ENCODE peak calls at places on chromosome 20, in seven cellular contexts. F, A, M, T, W, I and Y are unnamed samples.
A peak's percentile ranks its signal among the peaks of the same experiment; 100 is the strongest.

GRCh38 chr20:19864130-19864529 is 106.1 kb downstream of the RIN2 start:
- DNase-seq in F (no peak), A (no peak), M (no peak), T (no peak), W (no peak), I (no peak), Y (no peak)

GRCh38 chr20:60749804-60750602 is 502.1 kb upstream of the CDH4 start:
- DNase-seq in F (no peak), A (no peak), M (no peak), T (no peak), W (no peak), I (no peak), Y (no peak)

GRCh38 chr20:46204594-46205205 is 86.6 kb downstream of the CD40 start:
- DNase-seq in F (no peak), A (no peak), M (no peak), T (no peak), W (no peak), I (no peak), Y (no peak)

GRCh38 chr20:57388953-57389694 is 2.1 kb upstream of the RBM38 start:
- DNase-seq in F (peak; percentile 90), A (peak; percentile 60), M (peak; percentile 60), T (peak; percentile 94), W (peak; percentile 46), I (peak; percentile 87), Y (peak; percentile 80)

GRCh38 chr20:61901421-61902212 is 164.1 kb downstream of the TAF4 start:
- DNase-seq in F (no peak), A (no peak), M (no peak), T (peak; percentile 76), W (no peak), I (no peak), Y (no peak)

GRCh38 chr20:362271-363254 is 15.7 kb downstream of the NRSN2 start:
- DNase-seq in F (peak; percentile 44), A (peak; percentile 76), M (peak; percentile 47), T (peak; percentile 90), W (peak; percentile 89), I (no peak), Y (peak; percentile 96)

GRCh38 chr20:4924032-4924431 is 77.3 kb downstream of the SLC23A2 start:
- DNase-seq in F (no peak), A (no peak), M (no peak), T (no peak), W (no peak), I (no peak), Y (no peak)

GRCh38 chr20:51431321-51431720 is 111.2 kb downstream of the NFATC2 start:
- DNase-seq in F (no peak), A (no peak), M (no peak), T (no peak), W (no peak), I (no peak), Y (no peak)

GRCh38 chr20:34083137-34083536 is 28.9 kb downstream of the EIF2S2 start:
- DNase-seq in F (no peak), A (peak; percentile 89), M (peak; percentile 10), T (peak; percentile 91), W (peak; percentile 92), I (no peak), Y (peak; percentile 88)

GRCh38 chr20:58722379-58722778 is 29.8 kb downstream of the NPEPL1 start:
- DNase-seq in F (no peak), A (no peak), M (no peak), T (no peak), W (no peak), I (no peak), Y (no peak)

GRCh38 chr20:32893878-32894483 is 35.3 kb downstream of the EFCAB8 start:
- DNase-seq in F (peak; percentile 30), A (peak; percentile 3), M (peak; percentile 4), T (no peak), W (no peak), I (no peak), Y (peak; percentile 17)

GRCh38 chr20:38094373-38094775 is 60.8 kb downstream of the RPRD1B start:
- DNase-seq in F (peak; percentile 73), A (peak; percentile 54), M (no peak), T (no peak), W (peak; percentile 71), I (peak; percentile 45), Y (peak; percentile 77)

GRCh38 chr20:23317081-23317480 is 33.5 kb upstream of the NXT1 start:
- DNase-seq in F (no peak), A (no peak), M (no peak), T (no peak), W (no peak), I (no peak), Y (no peak)

GRCh38 chr20:53576195-53576580 is 17.5 kb downstream of the ZNF217 start:
- DNase-seq in F (no peak), A (no peak), M (no peak), T (no peak), W (no peak), I (no peak), Y (no peak)

GRCh38 chr20:52494244-52494643 is 302.7 kb upstream of the ZFP64 start:
- DNase-seq in F (no peak), A (peak; percentile 87), M (no peak), T (no peak), W (peak; percentile 98), I (no peak), Y (peak; percentile 97)

GRCh38 chr20:36097751-36098151 is 56.8 kb upstream of the EPB41L1 start:
- DNase-seq in F (no peak), A (no peak), M (no peak), T (no peak), W (no peak), I (no peak), Y (no peak)

GRCh38 chr20:21564127-21564773 is 50.4 kb upstream of the NKX2-2 start:
- DNase-seq in F (no peak), A (no peak), M (no peak), T (no peak), W (no peak), I (no peak), Y (no peak)

GRCh38 chr20:9110365-9110764 is 41.5 kb downstream of the PLCB4 start:
- DNase-seq in F (no peak), A (peak; percentile 41), M (no peak), T (no peak), W (no peak), I (no peak), Y (no peak)

GRCh38 chr20:4020256-4020655 is 4.9 kb upstream of the RNF24 start:
- DNase-seq in F (no peak), A (no peak), M (no peak), T (no peak), W (no peak), I (no peak), Y (no peak)

GRCh38 chr20:2387580-2387979 is 6.9 kb downstream of the TGM6 start:
- DNase-seq in F (no peak), A (no peak), M (no peak), T (no peak), W (no peak), I (no peak), Y (no peak)

GRCh38 chr20:3980260-3981131 is 34.9 kb downstream of the RNF24 start:
- DNase-seq in F (no peak), A (peak; percentile 60), M (no peak), T (no peak), W (peak; percentile 75), I (no peak), Y (peak; percentile 27)

GRCh38 chr20:32685541-32686529 is 12.1 kb upstream of the C20orf203 start:
- DNase-seq in F (no peak), A (peak; percentile 88), M (no peak), T (no peak), W (peak; percentile 66), I (no peak), Y (peak; percentile 88)

GRCh38 chr20:32606790-32607189 is 21.7 kb upstream of the NOL4L start:
- DNase-seq in F (no peak), A (no peak), M (no peak), T (no peak), W (no peak), I (no peak), Y (no peak)

GRCh38 chr20:51067792-51068191 is 44.9 kb upstream of the KCNG1 start:
- DNase-seq in F (no peak), A (no peak), M (no peak), T (no peak), W (no peak), I (no peak), Y (no peak)

GRCh38 chr20:50279988-50280850 is 89.6 kb downstream of the CEBPB start:
- DNase-seq in F (no peak), A (no peak), M (no peak), T (peak; percentile 11), W (no peak), I (no peak), Y (no peak)

GRCh38 chr20:49320460-49320859 is 42.6 kb upstream of the ZNFX1 start:
- DNase-seq in F (no peak), A (peak; percentile 36), M (no peak), T (no peak), W (peak; percentile 34), I (no peak), Y (peak; percentile 58)

GRCh38 chr20:58839474-58839874 is 11.2 kb downstream of the GNAS-AS1 start:
- DNase-seq in F (peak; percentile 64), A (peak; percentile 26), M (no peak), T (peak; percentile 79), W (no peak), I (no peak), Y (no peak)

GRCh38 chr20:7829776-7830175 is 110.5 kb downstream of the HAO1 start:
- DNase-seq in F (no peak), A (no peak), M (no peak), T (no peak), W (no peak), I (no peak), Y (no peak)

GRCh38 chr20:1876975-1877603 is 18.1 kb upstream of the SIRPA start:
- DNase-seq in F (peak; percentile 80), A (no peak), M (no peak), T (no peak), W (no peak), I (peak; percentile 70), Y (peak; percentile 60)

GRCh38 chr20:58133020-58133419 is 95.4 kb downstream of the ANKRD60 start:
- DNase-seq in F (no peak), A (no peak), M (no peak), T (no peak), W (no peak), I (no peak), Y (no peak)

GRCh38 chr20:25090492-25091429 is 8.8 kb upstream of the VSX1 start:
- DNase-seq in F (no peak), A (no peak), M (no peak), T (no peak), W (no peak), I (no peak), Y (no peak)

GRCh38 chr20:38166707-38167233 is 1.7 kb upstream of the TGM2 start:
- DNase-seq in F (no peak), A (no peak), M (no peak), T (no peak), W (no peak), I (no peak), Y (no peak)